ENCODE peak calls at places on chromosomes 6 and 20, in five cellular contexts. A, V, I, J and N are unnamed samples.

GRCh38 chr6:134315974-134316391 is 1.9 kb downstream of the SGK1 start:
- DNase-seq in A (no peak), V (no peak), I (no peak), J (peak; percentile 24), N (no peak)

GRCh38 chr6:157030756-157031155 is 253.6 kb downstream of the ARID1B start:
- DNase-seq in A (no peak), V (no peak), I (no peak), J (no peak), N (no peak)

GRCh38 chr6:137853569-137854213 is 13.4 kb upstream of the TNFAIP3 start:
- DNase-seq in A (peak; percentile 90), V (no peak), I (no peak), J (no peak), N (no peak)

GRCh38 chr6:54515013-54515412 is 206.8 kb downstream of the TINAG start:
- DNase-seq in A (no peak), V (no peak), I (no peak), J (no peak), N (no peak)

GRCh38 chr20:43963872-43964791 is 49.5 kb downstream of the TOX2 start:
- DNase-seq in A (peak; percentile 84), V (no peak), I (peak; percentile 39), J (no peak), N (no peak)

GRCh38 chr20:9035129-9035528 is 33.8 kb upstream of the PLCB4 start:
- DNase-seq in A (peak; percentile 85), V (no peak), I (no peak), J (no peak), N (peak; percentile 85)

GRCh38 chr6:25122001-25122400 is 157.2 kb upstream of the CARMIL1 start:
- DNase-seq in A (peak; percentile 12), V (no peak), I (no peak), J (no peak), N (no peak)

GRCh38 chr20:23873370-23874015 is 6.1 kb downstream of the CST5 start:
- DNase-seq in A (no peak), V (no peak), I (no peak), J (no peak), N (no peak)

GRCh38 chr20:5864873-5865582 is 85.3 kb downstream of the TRMT6 start:
- DNase-seq in A (no peak), V (no peak), I (no peak), J (no peak), N (peak; percentile 20)

GRCh38 chr6:52815167-52816092 is 11.8 kb upstream of the GSTA1 start:
- DNase-seq in A (peak; percentile 72), V (no peak), I (peak; percentile 67), J (peak; percentile 66), N (no peak)

GRCh38 chr20:577167-577791 is 32.8 kb downstream of the TCF15 start:
- DNase-seq in A (peak; percentile 74), V (no peak), I (no peak), J (peak; percentile 60), N (no peak)

GRCh38 chr20:5397418-5397817 is 80.7 kb upstream of the PROKR2 start:
- DNase-seq in A (no peak), V (no peak), I (no peak), J (no peak), N (no peak)

GRCh38 chr20:48490976-48491657 is 336.7 kb downstream of the PREX1 start:
- DNase-seq in A (no peak), V (no peak), I (no peak), J (no peak), N (no peak)

GRCh38 chr6:27275025-27275956 is 27.8 kb downstream of the PRSS16 start:
- DNase-seq in A (peak; percentile 64), V (no peak), I (no peak), J (peak; percentile 80), N (no peak)

GRCh38 chr20:62586799-62587198 is 55.5 kb upstream of the SLCO4A1 start:
- DNase-seq in A (no peak), V (no peak), I (no peak), J (no peak), N (no peak)

GRCh38 chr6:107064579-107065065 is 36.6 kb downstream of the MTRES1 start:
- DNase-seq in A (no peak), V (no peak), I (peak; percentile 68), J (no peak), N (peak; percentile 45)

GRCh38 chr6:23349521-23350147 is 776.4 kb upstream of the NRSN1 start:
- DNase-seq in A (peak; percentile 90), V (no peak), I (no peak), J (no peak), N (peak; percentile 66)

GRCh38 chr6:51495016-51495805 is 592.2 kb downstream of the PKHD1 start:
- DNase-seq in A (no peak), V (peak; percentile 21), I (no peak), J (no peak), N (no peak)

DNA sequence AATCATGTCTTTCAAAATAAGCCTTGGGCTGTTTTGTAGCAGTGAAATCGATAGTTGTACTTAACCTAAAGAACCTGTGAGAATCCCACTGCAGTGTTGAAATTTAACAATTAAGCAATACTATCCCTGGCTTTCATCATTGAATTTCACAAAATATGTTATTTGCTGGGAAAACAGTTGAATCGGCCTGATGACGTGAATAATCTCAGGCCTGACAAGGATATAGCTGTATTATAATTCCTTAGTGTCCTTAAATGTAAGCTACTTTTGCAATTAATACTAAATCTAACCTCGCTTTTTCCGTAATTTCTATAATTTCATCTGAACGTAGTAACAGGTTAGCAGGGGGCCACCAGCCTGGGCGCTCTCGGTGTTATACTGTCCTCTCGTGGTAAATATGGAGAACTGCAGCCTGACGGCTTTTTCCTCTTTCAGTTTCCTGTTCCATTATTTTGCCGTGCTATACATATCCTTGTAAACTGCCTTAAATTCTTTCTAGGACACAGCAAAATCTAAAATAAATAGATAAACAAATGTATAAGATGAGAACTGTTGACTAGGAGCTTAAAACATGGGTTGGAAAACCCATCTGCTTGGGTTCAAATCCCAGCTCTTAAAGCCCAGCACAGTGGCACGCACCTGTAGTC is 24.0 kb downstream of the MTFR2 start:
- DNase-seq in A (peak; percentile 61), V (peak; percentile 81), I (peak; percentile 76), J (peak; percentile 78), N (peak; percentile 14)
- H3K4me3 ChIP-seq in A (peak overlapping the region; percentile 7), V (peak overlapping the region; percentile 7), I (no peak overlapping the region), J (no peak overlapping the region), N (no peak overlapping the region)

GRCh38 chr6:6005467-6006427 is 978 bp downstream of the NRN1 start:
- DNase-seq in A (peak; percentile 39), V (no peak), I (no peak), J (no peak), N (no peak)

GRCh38 chr6:6006428-6007310 is at the start of gene NRN1:
- DNase-seq in A (peak; percentile 74), V (no peak), I (no peak), J (no peak), N (no peak)

GRCh38 chr6:6008648-6009421 is 2.1 kb upstream of the NRN1 start:
- DNase-seq in A (peak; percentile 96), V (peak; percentile 89), I (peak; percentile 75), J (peak; percentile 93), N (no peak)

GRCh38 chr6:6007311-6008113 is 787 bp upstream of the NRN1 start:
- DNase-seq in A (peak; percentile 84), V (no peak), I (no peak), J (no peak), N (no peak)

GRCh38 chr6:6008114-6008647 is 1.5 kb upstream of the NRN1 start:
- DNase-seq in A (no peak), V (no peak), I (no peak), J (no peak), N (no peak)
- H3K4me3 ChIP-seq in A (peak overlapping the region; percentile 66), V (peak overlapping the region; percentile 50), I (no peak overlapping the region), J (peak overlapping the region; percentile 42), N (peak overlapping the region; percentile 55)

GRCh38 chr20:3246682-3247081 is 7.7 kb upstream of the SLC4A11 start:
- DNase-seq in A (no peak), V (no peak), I (no peak), J (no peak), N (no peak)

GRCh38 chr20:3250091-3250504 is 11.1 kb upstream of the SLC4A11 start:
- DNase-seq in A (no peak), V (peak; percentile 58), I (no peak), J (peak; percentile 63), N (no peak)

GRCh38 chr20:3247638-3248037 is 8.6 kb upstream of the SLC4A11 start:
- DNase-seq in A (no peak), V (no peak), I (no peak), J (no peak), N (no peak)

GRCh38 chr20:3248167-3248992 is 9.4 kb upstream of the SLC4A11 start:
- DNase-seq in A (peak; percentile 32), V (peak; percentile 79), I (peak; percentile 33), J (peak; percentile 35), N (no peak)

DNA sequence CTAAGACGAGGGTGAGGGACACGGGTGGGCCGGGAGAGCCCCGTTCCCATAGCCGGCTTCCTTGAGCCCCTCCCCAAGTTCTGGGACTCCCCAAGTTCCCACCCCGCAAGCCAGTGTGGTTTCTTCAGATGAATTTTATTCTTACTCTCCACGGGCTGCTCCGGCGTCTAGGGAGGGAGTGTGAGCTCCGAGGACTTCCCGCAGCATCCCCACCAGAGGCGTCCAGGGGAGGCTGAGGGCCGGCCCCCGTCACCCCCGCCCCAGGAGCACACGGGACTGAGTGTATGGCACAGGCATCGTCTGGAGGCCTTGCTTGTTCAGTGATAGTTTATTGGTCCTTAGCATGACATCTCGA is 10.0 kb upstream of the SLC4A11 start:
- DNase-seq in A (no peak), V (no peak), I (no peak), J (no peak), N (no peak)
- H3K4me3 ChIP-seq in A (peak overlapping the region; percentile 28), V (no peak overlapping the region), I (no peak overlapping the region), J (peak overlapping the region; percentile 15), N (peak overlapping the region; percentile 32)

GRCh38 chr6:73581293-73581692 is 60.5 kb upstream of the EEF1A1 start:
- DNase-seq in A (no peak), V (no peak), I (no peak), J (no peak), N (no peak)
- H3K4me3 ChIP-seq in A (no peak overlapping the region), V (no peak overlapping the region), I (no peak overlapping the region), J (no peak overlapping the region), N (peak overlapping the region; percentile 29)